ENCODE peak calls at places on chromosomes 6 and 20, in five cellular contexts. P is mucosa of gallbladder; T is transverse colon; Q is effector CD4-positive, alpha-beta T cell; K is germinal center. S is an unnamed sample.

GRCh38 chr6:26412225-26412624 is 10.2 kb downstream of the BTN3A1 start:
- DNase-seq in P (no peak), T (no peak), Q (no peak), K (no peak), S (no peak)

GRCh38 chr6:44494011-44494501 is 106.5 kb downstream of the CDC5L start:
- DNase-seq in P (no peak), T (no peak), Q (no peak), K (no peak), S (peak)

GRCh38 chr20:50762435-50763201 is 31.2 kb downstream of the PARD6B start:
- DNase-seq in P (peak), T (peak), Q (no peak), K (no peak), S (peak)

GRCh38 chr6:125193208-125193607 is 39.6 kb downstream of the TPD52L1 start:
- DNase-seq in P (no peak), T (peak), Q (no peak), K (no peak), S (no peak)

GRCh38 chr20:40314278-40314677 is 374.8 kb downstream of the MAFB start:
- DNase-seq in P (no peak), T (no peak), Q (no peak), K (no peak), S (no peak)

GRCh38 chr20:46592580-46593362 is 42.3 kb upstream of the OCSTAMP start:
- DNase-seq in P (no peak), T (no peak), Q (no peak), K (no peak), S (no peak)

GRCh38 chr6:8219352-8219943 is 117.1 kb upstream of the EEF1E1 start:
- DNase-seq in P (peak), T (peak), Q (peak), K (peak), S (no peak)

GRCh38 chr6:5457036-5457435 is 195.7 kb downstream of the FARS2 start:
- DNase-seq in P (peak), T (no peak), Q (no peak), K (no peak), S (peak)

GRCh38 chr6:143536461-143536865 is 24.9 kb upstream of the FUCA2 start:
- DNase-seq in P (peak), T (peak), Q (peak), K (peak), S (peak)

GRCh38 chr6:122145741-122146240 is 253.7 kb upstream of the HSF2 start:
- DNase-seq in P (no peak), T (no peak), Q (no peak), K (no peak), S (no peak)

GRCh38 chr6:30684386-30685156 is 1.9 kb downstream of the PPP1R18 start:
- DNase-seq in P (peak), T (peak), Q (peak), K (peak), S (peak)

GRCh38 chr20:64165866-64166600 is 1.8 kb downstream of the MYT1 start:
- DNase-seq in P (no peak), T (no peak), Q (no peak), K (no peak), S (no peak)

GRCh38 chr6:149331043-149331807 is 13.7 kb downstream of the TAB2 start:
- DNase-seq in P (no peak), T (no peak), Q (no peak), K (no peak), S (no peak)

GRCh38 chr20:36405255-36405654 is 99.1 kb downstream of the DLGAP4 start:
- DNase-seq in P (no peak), T (no peak), Q (no peak), K (no peak), S (no peak)

GRCh38 chr6:135972120-135972519 is 120.6 kb downstream of the PDE7B start:
- DNase-seq in P (no peak), T (no peak), Q (no peak), K (no peak), S (no peak)

GRCh38 chr6:167782698-167783517 is 43.8 kb upstream of the AFDN start:
- DNase-seq in P (peak), T (no peak), Q (no peak), K (no peak), S (peak)

GRCh38 chr6:43009124-43009523 is 4.6 kb downstream of the MEA1 start:
- DNase-seq in P (peak), T (no peak), Q (no peak), K (peak), S (no peak)

GRCh38 chr6:37514377-37514776 is 14.7 kb upstream of the CCDC167 start:
- DNase-seq in P (no peak), T (no peak), Q (peak), K (no peak), S (no peak)

GRCh38 chr6:154508573-154509375 is 1.7 kb downstream of the CNKSR3 start:
- DNase-seq in P (peak), T (peak), Q (no peak), K (no peak), S (no peak)

GRCh38 chr6:135182120-135182992 is 1.2 kb downstream of the MYB start:
- DNase-seq in P (no peak), T (peak), Q (peak), K (peak), S (peak)

GRCh38 chr6:158050955-158051354 is 69.3 kb downstream of the SYNJ2 start:
- DNase-seq in P (no peak), T (no peak), Q (no peak), K (no peak), S (no peak)

GRCh38 chr20:52060794-52061714 is 130.5 kb downstream of the ZFP64 start:
- DNase-seq in P (no peak), T (no peak), Q (no peak), K (no peak), S (no peak)

GRCh38 chr6:35833534-35833933 is 28.4 kb downstream of the LHFPL5 start:
- DNase-seq in P (no peak), T (no peak), Q (no peak), K (no peak), S (no peak)

GRCh38 chr6:140661691-140662090 is 1287.2 kb upstream of the CITED2 start:
- DNase-seq in P (no peak), T (no peak), Q (no peak), K (no peak), S (no peak)

GRCh38 chr6:4732691-4733315 is 43.4 kb upstream of the CDYL start:
- DNase-seq in P (peak), T (peak), Q (no peak), K (no peak), S (no peak)

GRCh38 chr20:2101057-2101934 is at the start of gene STK35:
- DNase-seq in P (peak), T (peak), Q (peak), K (no peak), S (peak)

GRCh38 chr6:131182991-131183425 is 47.7 kb downstream of the AKAP7 start:
- DNase-seq in P (no peak), T (no peak), Q (peak), K (peak), S (no peak)